ENCODE peak calls at places on chromosomes 12 and 14, in seven cellular contexts. One of them, this sample, is unnamed. For H3K4me1 and H3K9me3, the result is how much of the 10 kb centered on the place peaks cover.

GRCh38 chr12:120180975-120181374 is 13.5 kb downstream of the GCN1 start:
- DNase-seq in neuronal stem cell: no peak
- DNase-seq in A549: no peak
- DNase-seq in neural progenitor cell: no peak
- DNase-seq in psoas muscle: no peak
- DNase-seq in stomach: no peak
- DNase-seq in cardiac muscle cell: no peak
- DNase-seq in this sample: no peak

GRCh38 chr12:60201891-60202290 is 606.1 kb downstream of the SLC16A7 start:
- DNase-seq in stomach: no peak
- DNase-seq in A549: no peak
- DNase-seq in neural progenitor cell: no peak
- DNase-seq in psoas muscle: no peak
- DNase-seq in neuronal stem cell: no peak
- DNase-seq in cardiac muscle cell: peak
- DNase-seq in this sample: no peak

GRCh38 chr14:73878436-73878835 is 8.2 kb upstream of the ZNF410 start:
- DNase-seq in stomach: no peak
- DNase-seq in cardiac muscle cell: no peak
- DNase-seq in neural progenitor cell: no peak
- DNase-seq in A549: no peak
- DNase-seq in psoas muscle: no peak
- DNase-seq in neuronal stem cell: no peak
- DNase-seq in this sample: no peak

GRCh38 chr14:102452302-102452701 is 57.3 kb downstream of the ANKRD9 start:
- DNase-seq in stomach: no peak
- DNase-seq in neuronal stem cell: no peak
- DNase-seq in cardiac muscle cell: no peak
- DNase-seq in psoas muscle: no peak
- DNase-seq in neural progenitor cell: no peak
- DNase-seq in A549: no peak
- DNase-seq in this sample: no peak

GRCh38 chr14:91149462-91149861 is 35.6 kb downstream of the DGLUCY start:
- DNase-seq in stomach: peak
- DNase-seq in neuronal stem cell: no peak
- DNase-seq in psoas muscle: peak
- DNase-seq in neural progenitor cell: no peak
- DNase-seq in cardiac muscle cell: peak
- DNase-seq in A549: peak
- DNase-seq in this sample: no peak

GRCh38 chr14:21652209-21652808 is 1.3 kb upstream of the OR4E2 start:
- DNase-seq in neuronal stem cell: no peak
- DNase-seq in neural progenitor cell: peak
- DNase-seq in A549: no peak
- DNase-seq in stomach: no peak
- DNase-seq in psoas muscle: no peak
- DNase-seq in cardiac muscle cell: no peak
- DNase-seq in this sample: no peak

GRCh38 chr12:104219361-104219892 is 3.8 kb downstream of the TXNRD1 start:
- DNase-seq in cardiac muscle cell: peak
- DNase-seq in stomach: no peak
- DNase-seq in neural progenitor cell: no peak
- DNase-seq in neuronal stem cell: no peak
- DNase-seq in A549: peak
- DNase-seq in psoas muscle: no peak
- DNase-seq in this sample: no peak

GRCh38 chr12:109951136-109951535 is 45.0 kb downstream of the GIT2 start:
- DNase-seq in A549: no peak
- DNase-seq in neuronal stem cell: no peak
- DNase-seq in psoas muscle: no peak
- DNase-seq in neural progenitor cell: no peak
- DNase-seq in stomach: no peak
- DNase-seq in cardiac muscle cell: peak
- DNase-seq in this sample: no peak

GRCh38 chr12:50572760-50573159 is 68.0 kb downstream of the DIP2B start:
- DNase-seq in neuronal stem cell: no peak
- DNase-seq in psoas muscle: no peak
- DNase-seq in neural progenitor cell: no peak
- DNase-seq in A549: no peak
- DNase-seq in stomach: no peak
- DNase-seq in cardiac muscle cell: no peak
- DNase-seq in this sample: no peak
- H3K4me1 ChIP-seq in neuronal stem cell: under half
- H3K4me1 ChIP-seq in psoas muscle: half or more
- H3K4me1 ChIP-seq in neural progenitor cell: half or more
- H3K4me1 ChIP-seq in A549: half or more
- H3K4me1 ChIP-seq in stomach: half or more
- H3K4me1 ChIP-seq in cardiac muscle cell: under half
- H3K4me1 ChIP-seq in this sample: under half

DNA sequence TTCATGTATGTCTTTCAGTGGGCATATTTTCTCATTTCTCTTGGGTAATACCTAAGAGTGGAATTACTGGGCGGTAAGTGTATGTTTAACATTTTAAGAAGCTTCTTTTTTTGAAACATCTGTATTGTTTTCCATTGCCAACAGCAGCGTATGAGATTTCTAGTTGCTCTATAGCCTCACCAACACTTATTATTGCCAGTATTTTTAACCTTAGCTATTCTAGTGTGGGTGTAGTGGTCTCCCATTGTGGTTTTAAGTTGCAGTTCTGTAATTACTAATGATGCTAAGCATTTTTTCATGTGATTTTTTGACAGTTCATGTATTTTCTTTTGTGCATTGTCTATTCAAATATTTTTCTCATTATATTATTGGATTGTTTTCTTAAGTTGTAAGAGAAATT is 101.9 kb upstream of the EEA1 start:
- DNase-seq in stomach: no peak
- DNase-seq in cardiac muscle cell: no peak
- DNase-seq in neural progenitor cell: no peak
- DNase-seq in neuronal stem cell: no peak
- DNase-seq in psoas muscle: no peak
- DNase-seq in A549: no peak
- DNase-seq in this sample: no peak
- H3K27ac ChIP-seq in stomach: no peak
- H3K27ac ChIP-seq in cardiac muscle cell: no peak
- H3K27ac ChIP-seq in neural progenitor cell: no peak
- H3K27ac ChIP-seq in neuronal stem cell: no peak
- H3K27ac ChIP-seq in psoas muscle: no peak
- H3K27ac ChIP-seq in A549: no peak
- H3K27ac ChIP-seq in this sample: no peak

DNA sequence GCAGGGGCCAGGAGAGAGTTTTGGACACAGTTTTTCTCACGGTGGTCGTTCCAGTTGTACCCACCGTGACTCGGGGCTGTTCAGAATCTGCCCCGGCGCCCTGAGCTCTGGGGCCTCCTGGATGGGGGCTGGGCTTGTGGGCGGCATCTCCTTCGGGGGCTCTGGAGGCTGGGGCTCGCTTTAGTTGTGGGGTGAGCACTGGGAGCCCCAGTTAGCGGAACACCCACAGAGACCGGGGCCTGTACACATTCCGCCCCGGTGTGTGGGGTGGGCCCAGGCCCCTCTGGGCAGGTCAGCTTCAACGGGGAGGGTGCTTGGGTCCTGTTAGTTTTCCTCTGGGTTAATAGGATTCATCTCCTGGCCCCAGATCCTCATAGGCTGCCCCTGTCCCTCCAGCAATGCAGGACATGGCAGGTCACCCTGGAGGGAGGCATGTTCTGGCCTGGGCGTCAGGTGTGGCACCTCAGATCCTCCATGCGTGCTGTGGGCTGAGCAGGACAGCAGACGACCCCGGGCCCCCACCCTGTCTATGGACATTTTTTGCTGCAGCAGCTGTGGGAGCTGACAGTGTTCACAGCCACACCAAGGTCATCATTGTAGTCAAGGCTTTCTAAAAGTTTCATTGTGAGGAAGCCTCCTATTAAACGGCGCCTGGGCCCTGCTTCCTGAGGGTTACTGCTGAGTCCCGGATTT is 393.2 kb downstream of the TMEM121 start:
- DNase-seq in psoas muscle: no peak
- DNase-seq in neural progenitor cell: no peak
- DNase-seq in A549: no peak
- DNase-seq in neuronal stem cell: no peak
- DNase-seq in cardiac muscle cell: no peak
- DNase-seq in stomach: no peak
- DNase-seq in this sample: peak
- H3K9me3 ChIP-seq in psoas muscle: under half
- H3K9me3 ChIP-seq in neural progenitor cell: under half
- H3K9me3 ChIP-seq in A549: under half
- H3K9me3 ChIP-seq in neuronal stem cell: under half
- H3K9me3 ChIP-seq in cardiac muscle cell: under half
- H3K9me3 ChIP-seq in stomach: under half
- H3K9me3 ChIP-seq in this sample: under half

DNA sequence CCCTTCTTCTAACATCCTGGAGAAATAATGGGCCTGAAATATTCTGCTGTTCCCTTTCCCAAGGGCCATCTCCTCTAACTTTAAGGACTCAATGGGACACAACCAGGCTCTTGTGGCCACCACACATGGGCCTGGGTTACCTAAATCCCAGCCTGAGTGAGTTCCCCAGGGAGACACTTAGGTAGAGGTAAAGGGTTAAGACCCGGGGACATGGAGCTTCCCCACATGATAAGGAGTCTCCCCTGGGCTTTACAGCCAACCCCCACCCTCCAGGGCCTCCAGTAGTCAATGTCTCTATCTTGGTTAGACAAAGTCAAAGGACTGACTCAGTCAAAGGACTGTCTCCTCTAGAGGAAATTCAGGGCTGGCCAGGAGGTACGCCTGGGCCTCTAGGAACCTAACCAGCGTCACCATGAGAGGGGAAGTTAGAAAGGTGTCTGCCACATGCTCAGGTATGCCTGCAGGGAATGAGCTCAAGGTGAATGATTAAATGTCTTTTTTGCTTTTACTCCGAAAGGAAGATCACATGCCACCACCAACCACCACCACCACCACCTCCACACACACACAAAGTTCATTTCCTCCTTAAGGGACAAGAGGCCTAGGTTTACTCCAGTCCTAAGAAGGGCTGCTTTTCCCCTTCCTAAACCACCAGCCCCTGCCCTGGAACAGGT is 6.9 kb downstream of the ZFP36L1 start:
- DNase-seq in stomach: peak
- DNase-seq in neural progenitor cell: no peak
- DNase-seq in psoas muscle: no peak
- DNase-seq in A549: peak
- DNase-seq in neuronal stem cell: no peak
- DNase-seq in cardiac muscle cell: peak
- DNase-seq in this sample: no peak
- H3K4me1 ChIP-seq in stomach: half or more
- H3K4me1 ChIP-seq in neural progenitor cell: under half
- H3K4me1 ChIP-seq in psoas muscle: under half
- H3K4me1 ChIP-seq in A549: half or more
- H3K4me1 ChIP-seq in neuronal stem cell: under half
- H3K4me1 ChIP-seq in cardiac muscle cell: under half
- H3K4me1 ChIP-seq in this sample: under half

GRCh38 chr12:11015775-11016430 is 6.5 kb downstream of the TAS2R19 start:
- DNase-seq in psoas muscle: no peak
- DNase-seq in neuronal stem cell: no peak
- DNase-seq in neural progenitor cell: no peak
- DNase-seq in cardiac muscle cell: no peak
- DNase-seq in A549: peak
- DNase-seq in stomach: no peak
- DNase-seq in this sample: no peak
- H3K27ac ChIP-seq in psoas muscle: no peak
- H3K27ac ChIP-seq in neuronal stem cell: no peak
- H3K27ac ChIP-seq in neural progenitor cell: no peak
- H3K27ac ChIP-seq in cardiac muscle cell: no peak
- H3K27ac ChIP-seq in A549: no peak
- H3K27ac ChIP-seq in stomach: no peak
- H3K27ac ChIP-seq in this sample: no peak

DNA sequence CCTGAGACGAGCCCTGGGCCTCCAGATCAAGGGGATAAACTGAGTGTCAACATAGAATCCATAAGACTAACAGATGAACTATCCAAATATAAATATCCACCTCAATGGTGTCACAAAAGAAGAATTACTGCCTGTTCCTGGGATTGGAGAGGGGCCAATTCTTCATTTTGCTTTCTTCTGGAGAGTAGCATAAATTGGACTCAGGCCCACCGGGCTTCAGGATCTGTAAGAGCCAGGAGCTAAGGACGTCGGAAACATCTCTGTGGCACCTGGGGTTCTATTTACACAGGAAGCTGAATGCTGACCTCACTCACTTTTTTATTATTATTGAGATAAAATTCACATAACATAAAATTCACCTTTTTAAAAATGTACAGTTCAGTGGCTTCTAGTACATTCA is 408.1 kb upstream of the CCDC196 start:
- DNase-seq in psoas muscle: no peak
- DNase-seq in stomach: no peak
- DNase-seq in cardiac muscle cell: no peak
- DNase-seq in A549: no peak
- DNase-seq in neural progenitor cell: no peak
- DNase-seq in neuronal stem cell: no peak
- DNase-seq in this sample: no peak
- H3K9me3 ChIP-seq in psoas muscle: under half
- H3K9me3 ChIP-seq in stomach: under half
- H3K9me3 ChIP-seq in cardiac muscle cell: under half
- H3K9me3 ChIP-seq in A549: under half
- H3K9me3 ChIP-seq in neural progenitor cell: under half
- H3K9me3 ChIP-seq in neuronal stem cell: under half
- H3K9me3 ChIP-seq in this sample: under half

DNA sequence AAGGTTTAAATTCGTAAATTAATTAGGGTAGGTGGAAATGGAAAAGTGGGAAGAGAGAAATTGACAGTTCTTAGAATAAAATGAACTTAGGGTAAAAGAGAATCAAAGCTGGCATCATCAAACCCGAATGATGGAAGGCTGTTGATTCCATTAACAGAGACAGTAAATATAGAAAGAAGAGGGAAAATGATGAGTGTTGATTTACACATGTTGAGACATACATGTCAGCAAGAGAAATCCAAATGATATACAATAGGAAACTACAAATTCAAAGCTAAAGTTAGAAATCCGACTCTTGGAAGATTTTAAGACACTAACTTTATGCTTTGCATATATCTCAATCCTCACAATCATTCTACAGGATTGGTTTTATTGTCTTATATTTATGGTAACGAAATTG is 30.3 kb downstream of the LIMA1 start:
- DNase-seq in psoas muscle: no peak
- DNase-seq in neuronal stem cell: no peak
- DNase-seq in stomach: no peak
- DNase-seq in cardiac muscle cell: no peak
- DNase-seq in neural progenitor cell: no peak
- DNase-seq in A549: no peak
- DNase-seq in this sample: no peak
- H3K4me1 ChIP-seq in psoas muscle: half or more
- H3K4me1 ChIP-seq in neuronal stem cell: under half
- H3K4me1 ChIP-seq in stomach: half or more
- H3K4me1 ChIP-seq in cardiac muscle cell: under half
- H3K4me1 ChIP-seq in neural progenitor cell: under half
- H3K4me1 ChIP-seq in A549: half or more
- H3K4me1 ChIP-seq in this sample: under half